ENCODE peak calls at places on chromosomes 1 and 21, in four cellular contexts. O is PC-3, A is colonic mucosa, V is thoracic aorta. Q is an unnamed sample. For H3K4me1, the result is how much of the 10 kb centered on the place peaks cover.

GRCh38 chr1:147214842-147215539 is 10.1 kb downstream of the FMO5 start:
- DNase-seq in O (no peak), A (no peak), V (no peak), Q (no peak)

GRCh38 chr1:10877894-10878293 is 81.4 kb upstream of the CASZ1 start:
- DNase-seq in O (no peak), A (no peak), V (no peak), Q (no peak)

GRCh38 chr1:86064899-86065298 is 91.7 kb downstream of the COL24A1 start:
- DNase-seq in O (no peak), A (no peak), V (no peak), Q (no peak)

GRCh38 chr1:219120625-219121544 is 52.8 kb upstream of the LYPLAL1 start:
- DNase-seq in O (no peak), A (peak), V (no peak), Q (no peak)

GRCh38 chr1:147676306-147677085 is 6.2 kb upstream of the ACP6 start:
- DNase-seq in O (peak), A (no peak), V (no peak), Q (no peak)

GRCh38 chr1:164712131-164713031 is 153.4 kb downstream of the PBX1 start:
- DNase-seq in O (peak), A (peak), V (no peak), Q (peak)

GRCh38 chr21:31713973-31714740 is 17.8 kb downstream of the SCAF4 start:
- DNase-seq in O (peak), A (no peak), V (no peak), Q (no peak)

GRCh38 chr1:237471377-237471776 is 419.3 kb downstream of the ZP4 start:
- DNase-seq in O (no peak), A (no peak), V (no peak), Q (no peak)

GRCh38 chr21:44699502-44700001 is 2.6 kb downstream of the KRTAP10-12 start:
- DNase-seq in O (no peak), A (peak), V (no peak), Q (no peak)

GRCh38 chr1:227166559-227166958 is 151.7 kb downstream of the CDC42BPA start:
- DNase-seq in O (no peak), A (no peak), V (no peak), Q (no peak)
- H3K27ac ChIP-seq in O (no peak), A (no peak), V (no peak), Q (no peak)

GRCh38 chr1:36086529-36087232 is 2.0 kb upstream of the ADPRS start:
- DNase-seq in O (no peak), A (no peak), V (no peak), Q (no peak)
- H3K4me1 ChIP-seq in O (under half), A (under half), V (under half), Q (under half)

GRCh38 chr1:1955651-1956094 is 36.6 kb upstream of the TMEM52 start:
- DNase-seq in O (no peak), A (no peak), V (no peak), Q (no peak)

GRCh38 chr1:1956586-1957532 is 37.8 kb upstream of the TMEM52 start:
- DNase-seq in O (no peak), A (no peak), V (no peak), Q (no peak)

GRCh38 chr1:1956101-1956500 is 37.0 kb upstream of the TMEM52 start:
- DNase-seq in O (no peak), A (no peak), V (no peak), Q (no peak)

GRCh38 chr1:1954015-1954414 is 34.9 kb upstream of the TMEM52 start:
- DNase-seq in O (no peak), A (no peak), V (no peak), Q (no peak)

GRCh38 chr1:1954831-1955441 is 35.9 kb upstream of the TMEM52 start:
- DNase-seq in O (no peak), A (no peak), V (no peak), Q (no peak)
- TF ChIP-seq CTCF in O (peak), A (no peak), V (no peak), Q (no peak)

GRCh38 chr1:207429963-207430362 is 24.2 kb upstream of the CR2 start:
- DNase-seq in O (no peak), A (no peak), V (no peak), Q (no peak)

GRCh38 chr1:207433435-207433834 is 20.7 kb upstream of the CR2 start:
- DNase-seq in O (no peak), A (no peak), V (no peak), Q (no peak)

GRCh38 chr1:207430602-207431001 is 23.5 kb upstream of the CR2 start:
- DNase-seq in O (peak), A (no peak), V (no peak), Q (no peak)

GRCh38 chr1:207428783-207429182 is 25.3 kb upstream of the CR2 start:
- DNase-seq in O (no peak), A (no peak), V (no peak), Q (no peak)

GRCh38 chr1:207431508-207431907 is 22.6 kb upstream of the CR2 start:
- DNase-seq in O (no peak), A (no peak), V (no peak), Q (no peak)
- H3K27ac ChIP-seq in O (no peak), A (no peak), V (no peak), Q (no peak)

DNA sequence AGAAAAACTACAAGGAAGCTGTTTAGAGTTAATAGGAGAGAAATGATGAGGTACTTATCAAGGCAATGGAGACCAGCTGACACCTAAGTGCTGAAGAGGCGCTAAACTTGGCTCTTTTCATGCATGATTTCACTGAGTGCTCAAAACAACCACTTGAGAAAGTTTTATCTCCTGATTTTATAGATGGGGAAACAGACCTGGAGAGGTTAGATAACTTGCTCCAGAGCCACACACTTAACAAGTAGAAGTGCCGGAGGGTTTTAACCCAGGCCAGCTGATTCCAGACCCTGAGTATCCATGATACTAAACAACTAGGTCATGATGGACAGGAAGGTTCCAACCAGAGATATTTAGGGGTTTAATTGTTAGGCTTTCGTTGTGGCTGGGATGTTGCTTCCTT is 25.9 kb downstream of the UBE2U start:
- DNase-seq in O (no peak), A (no peak), V (no peak), Q (no peak)
- H3K4me1 ChIP-seq in O (under half), A (under half), V (under half), Q (under half)

DNA sequence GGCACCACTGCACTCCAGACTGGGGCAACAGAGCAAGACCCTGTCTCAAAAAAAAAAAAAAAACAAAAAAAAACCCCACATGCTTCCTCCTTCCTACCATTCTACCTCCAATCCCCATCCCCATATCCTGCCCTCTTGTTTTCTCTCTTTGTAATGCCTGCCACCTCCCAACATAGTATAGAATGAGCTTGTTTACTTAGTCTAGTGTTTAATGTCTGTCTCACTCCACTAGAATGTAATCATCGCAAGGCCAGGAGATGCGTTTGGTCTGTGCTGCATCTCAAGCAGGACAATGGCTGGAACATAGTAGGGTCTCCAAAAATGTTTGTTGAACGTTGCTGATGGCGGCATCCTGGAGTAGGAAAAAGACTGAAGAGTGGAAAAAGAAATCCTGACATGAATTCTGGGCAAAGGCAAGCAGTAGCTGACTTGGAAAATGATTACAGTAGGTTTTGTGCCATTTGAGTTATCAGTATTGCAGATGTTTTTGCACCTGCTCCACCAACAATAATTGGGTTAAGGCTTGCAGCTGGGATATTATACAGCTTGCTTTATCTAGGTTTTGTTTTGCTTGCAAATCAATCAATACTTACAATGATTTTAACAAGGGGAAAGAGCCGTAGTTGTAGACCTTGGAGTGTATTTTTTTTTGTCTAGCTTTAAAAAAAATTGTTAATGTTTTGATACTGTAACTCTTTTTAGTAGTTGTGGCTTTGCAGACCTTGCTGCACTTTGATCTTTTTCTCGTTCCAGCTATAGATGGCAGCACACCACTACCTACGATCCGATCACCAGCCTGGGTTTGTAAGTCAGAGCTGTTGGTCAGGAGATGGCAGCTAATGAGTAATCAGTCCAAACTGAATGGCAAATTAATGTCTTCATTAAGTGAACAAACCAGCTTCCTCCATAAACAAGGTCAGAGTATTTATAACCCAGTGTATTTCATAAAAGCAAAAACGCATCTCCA is 62.4 kb downstream of the BACH1 start:
- DNase-seq in O (peak), A (no peak), V (no peak), Q (no peak)
- TF ChIP-seq CTCF in O (peak), A (no peak), V (no peak), Q (no peak)

GRCh38 chr1:53385276-53385932 is 57.5 kb upstream of the LRP8 start:
- DNase-seq in O (no peak), A (no peak), V (no peak), Q (no peak)

GRCh38 chr1:53380296-53380695 is 52.4 kb upstream of the LRP8 start:
- DNase-seq in O (no peak), A (no peak), V (no peak), Q (no peak)

GRCh38 chr1:53384796-53385195 is 56.9 kb upstream of the LRP8 start:
- DNase-seq in O (no peak), A (no peak), V (no peak), Q (no peak)

GRCh38 chr1:53381790-53382401 is 54.0 kb upstream of the LRP8 start:
- DNase-seq in O (peak), A (no peak), V (no peak), Q (no peak)

GRCh38 chr1:53383471-53383870 is 55.6 kb upstream of the LRP8 start:
- DNase-seq in O (no peak), A (no peak), V (no peak), Q (no peak)
- H3K27ac ChIP-seq in O (no peak), A (no peak), V (no peak), Q (no peak)